ENCODE peak calls at places on chromosomes 16 and 17, in six cellular contexts. One of them, this sample, is unnamed.

GRCh38 chr17:489758-490329 is 137.2 kb upstream of the RPH3AL start:
- DNase-seq in tibial artery: no peak
- DNase-seq in uterus: no peak
- DNase-seq in endothelial cell of umbilical vein: peak; percentile 35
- DNase-seq in ovary: peak; percentile 60
- DNase-seq in fibroblast of lung: peak; percentile 55
- DNase-seq in this sample: peak; percentile 74

GRCh38 chr16:75228143-75228976 is 9.6 kb downstream of the CTRB1 start:
- DNase-seq in endothelial cell of umbilical vein: no peak
- DNase-seq in ovary: no peak
- DNase-seq in uterus: no peak
- DNase-seq in tibial artery: no peak
- DNase-seq in fibroblast of lung: no peak
- DNase-seq in this sample: no peak

GRCh38 chr16:23874613-23875294 is 39.0 kb downstream of the PRKCB start:
- DNase-seq in ovary: no peak
- DNase-seq in tibial artery: no peak
- DNase-seq in uterus: no peak
- DNase-seq in endothelial cell of umbilical vein: no peak
- DNase-seq in fibroblast of lung: peak; percentile 3
- DNase-seq in this sample: no peak

GRCh38 chr17:29369831-29370735 is 20.1 kb upstream of the TAOK1 start:
- DNase-seq in endothelial cell of umbilical vein: peak; percentile 91
- DNase-seq in tibial artery: peak; percentile 76
- DNase-seq in ovary: peak; percentile 36
- DNase-seq in uterus: peak; percentile 46
- DNase-seq in fibroblast of lung: peak; percentile 78
- DNase-seq in this sample: peak; percentile 29

GRCh38 chr17:6413073-6413472 is 21.8 kb downstream of the AIPL1 start:
- DNase-seq in tibial artery: no peak
- DNase-seq in ovary: no peak
- DNase-seq in endothelial cell of umbilical vein: peak; percentile 67
- DNase-seq in fibroblast of lung: peak; percentile 42
- DNase-seq in uterus: no peak
- DNase-seq in this sample: no peak

GRCh38 chr17:4786111-4786491 is at the start of gene VMO1:
- DNase-seq in endothelial cell of umbilical vein: no peak
- DNase-seq in ovary: no peak
- DNase-seq in uterus: peak; percentile 37
- DNase-seq in tibial artery: no peak
- DNase-seq in fibroblast of lung: no peak
- DNase-seq in this sample: no peak

GRCh38 chr16:82384017-82384416 is 214.0 kb upstream of the MPHOSPH6 start:
- DNase-seq in tibial artery: no peak
- DNase-seq in uterus: no peak
- DNase-seq in fibroblast of lung: no peak
- DNase-seq in ovary: no peak
- DNase-seq in endothelial cell of umbilical vein: no peak
- DNase-seq in this sample: peak; percentile 24

GRCh38 chr16:55901756-55902155 is 26.6 kb upstream of the CES5A start:
- DNase-seq in endothelial cell of umbilical vein: no peak
- DNase-seq in uterus: no peak
- DNase-seq in tibial artery: no peak
- DNase-seq in fibroblast of lung: no peak
- DNase-seq in ovary: no peak
- DNase-seq in this sample: no peak

GRCh38 chr17:10316986-10317834 is 55.6 kb downstream of the MYH13 start:
- DNase-seq in tibial artery: no peak
- DNase-seq in fibroblast of lung: no peak
- DNase-seq in uterus: peak; percentile 71
- DNase-seq in ovary: peak; percentile 37
- DNase-seq in endothelial cell of umbilical vein: no peak
- DNase-seq in this sample: peak; percentile 21

GRCh38 chr17:57077000-57077399 is 8.0 kb upstream of the AKAP1 start:
- DNase-seq in ovary: no peak
- DNase-seq in fibroblast of lung: no peak
- DNase-seq in uterus: no peak
- DNase-seq in tibial artery: no peak
- DNase-seq in endothelial cell of umbilical vein: no peak
- DNase-seq in this sample: no peak

GRCh38 chr17:7248811-7249210 is 2.7 kb downstream of the CTDNEP1 start:
- DNase-seq in endothelial cell of umbilical vein: no peak
- DNase-seq in tibial artery: no peak
- DNase-seq in fibroblast of lung: no peak
- DNase-seq in ovary: no peak
- DNase-seq in uterus: no peak
- DNase-seq in this sample: no peak

GRCh38 chr17:72345536-72345935 is 224.7 kb downstream of the SOX9 start:
- DNase-seq in uterus: no peak
- DNase-seq in endothelial cell of umbilical vein: no peak
- DNase-seq in fibroblast of lung: no peak
- DNase-seq in ovary: no peak
- DNase-seq in tibial artery: no peak
- DNase-seq in this sample: no peak
- TF ChIP-seq CTCF in uterus: no peak
- TF ChIP-seq CTCF in endothelial cell of umbilical vein: no peak
- TF ChIP-seq CTCF in fibroblast of lung: no peak
- TF ChIP-seq CTCF in ovary: no peak
- TF ChIP-seq CTCF in tibial artery: no peak
- TF ChIP-seq CTCF in this sample: no peak

GRCh38 chr16:70508752-70509151 is 14.6 kb downstream of the COG4 start:
- DNase-seq in uterus: no peak
- DNase-seq in tibial artery: no peak
- DNase-seq in endothelial cell of umbilical vein: peak; percentile 78
- DNase-seq in fibroblast of lung: no peak
- DNase-seq in ovary: no peak
- DNase-seq in this sample: no peak
- H3K36me3 ChIP-seq in uterus: no peaks in the 10 kb centered on the region
- H3K36me3 ChIP-seq in tibial artery: peaks cover 80% of the 10 kb centered on the region
- H3K36me3 ChIP-seq in endothelial cell of umbilical vein: peaks cover 23% of the 10 kb centered on the region
- H3K36me3 ChIP-seq in fibroblast of lung: peaks cover 6% of the 10 kb centered on the region
- H3K36me3 ChIP-seq in ovary: no peaks in the 10 kb centered on the region
- H3K36me3 ChIP-seq in this sample: peaks cover 9% of the 10 kb centered on the region

GRCh38 chr16:73743665-73744496 is 552.7 kb upstream of the PSMD7 start:
- DNase-seq in endothelial cell of umbilical vein: no peak
- DNase-seq in tibial artery: no peak
- DNase-seq in uterus: no peak
- DNase-seq in ovary: no peak
- DNase-seq in fibroblast of lung: no peak
- DNase-seq in this sample: no peak
- TF ChIP-seq CTCF in endothelial cell of umbilical vein: no peak
- TF ChIP-seq CTCF in tibial artery: no peak
- TF ChIP-seq CTCF in uterus: no peak
- TF ChIP-seq CTCF in ovary: no peak
- TF ChIP-seq CTCF in fibroblast of lung: no peak
- TF ChIP-seq CTCF in this sample: no peak

DNA sequence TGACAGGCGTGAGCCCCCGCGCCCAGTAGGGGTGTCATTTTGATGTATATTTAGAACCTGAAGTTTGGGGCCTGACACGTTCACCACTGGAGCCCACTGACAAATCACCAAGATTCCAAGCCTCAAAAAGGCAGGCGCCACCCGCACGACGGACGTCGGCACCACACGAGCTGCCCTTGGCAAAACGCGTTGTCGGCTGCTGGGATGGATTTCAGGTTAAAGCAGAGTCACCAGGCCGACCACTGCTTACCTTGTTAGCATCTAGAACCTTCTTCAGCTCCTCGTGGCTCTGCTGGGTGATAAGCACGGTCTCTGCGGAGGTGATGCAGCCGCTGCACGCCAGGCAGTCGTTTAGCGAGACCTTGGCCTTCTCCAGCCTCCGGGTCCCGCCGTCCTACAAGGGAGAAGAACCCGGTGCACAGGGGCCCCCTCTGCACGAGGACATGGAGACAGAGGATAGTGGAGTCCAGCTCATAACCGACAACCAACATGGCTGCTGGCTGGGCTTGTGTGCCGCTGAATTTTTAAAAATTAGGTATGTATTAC is 3.8 kb downstream of the CIAO3 start:
- DNase-seq in fibroblast of lung: no peak
- DNase-seq in ovary: no peak
- DNase-seq in uterus: no peak
- DNase-seq in endothelial cell of umbilical vein: no peak
- DNase-seq in tibial artery: no peak
- DNase-seq in this sample: peak; percentile 20
- H3K36me3 ChIP-seq in fibroblast of lung: peaks cover 22% of the 10 kb centered on the region
- H3K36me3 ChIP-seq in ovary: no peaks in the 10 kb centered on the region
- H3K36me3 ChIP-seq in uterus: no peaks in the 10 kb centered on the region
- H3K36me3 ChIP-seq in endothelial cell of umbilical vein: peaks cover 6% of the 10 kb centered on the region
- H3K36me3 ChIP-seq in tibial artery: peaks cover 71% of the 10 kb centered on the region
- H3K36me3 ChIP-seq in this sample: peaks cover 19% of the 10 kb centered on the region

GRCh38 chr16:84704253-84704652 is 4.5 kb downstream of the USP10 start:
- DNase-seq in tibial artery: no peak
- DNase-seq in fibroblast of lung: no peak
- DNase-seq in endothelial cell of umbilical vein: no peak
- DNase-seq in uterus: no peak
- DNase-seq in ovary: no peak
- DNase-seq in this sample: no peak

GRCh38 chr16:84703671-84704070 is 3.9 kb downstream of the USP10 start:
- DNase-seq in uterus: no peak
- DNase-seq in endothelial cell of umbilical vein: no peak
- DNase-seq in ovary: no peak
- DNase-seq in tibial artery: no peak
- DNase-seq in fibroblast of lung: peak; percentile 71
- DNase-seq in this sample: no peak

GRCh38 chr16:84699147-84699711 is 571 bp upstream of the USP10 start:
- DNase-seq in endothelial cell of umbilical vein: peak; percentile 24
- DNase-seq in ovary: no peak
- DNase-seq in uterus: no peak
- DNase-seq in tibial artery: no peak
- DNase-seq in fibroblast of lung: no peak
- DNase-seq in this sample: no peak

GRCh38 chr16:84700518-84701277 is 898 bp downstream of the USP10 start:
- DNase-seq in ovary: no peak
- DNase-seq in fibroblast of lung: peak; percentile 24
- DNase-seq in endothelial cell of umbilical vein: peak; percentile 46
- DNase-seq in tibial artery: no peak
- DNase-seq in uterus: no peak
- DNase-seq in this sample: peak; percentile 19

DNA sequence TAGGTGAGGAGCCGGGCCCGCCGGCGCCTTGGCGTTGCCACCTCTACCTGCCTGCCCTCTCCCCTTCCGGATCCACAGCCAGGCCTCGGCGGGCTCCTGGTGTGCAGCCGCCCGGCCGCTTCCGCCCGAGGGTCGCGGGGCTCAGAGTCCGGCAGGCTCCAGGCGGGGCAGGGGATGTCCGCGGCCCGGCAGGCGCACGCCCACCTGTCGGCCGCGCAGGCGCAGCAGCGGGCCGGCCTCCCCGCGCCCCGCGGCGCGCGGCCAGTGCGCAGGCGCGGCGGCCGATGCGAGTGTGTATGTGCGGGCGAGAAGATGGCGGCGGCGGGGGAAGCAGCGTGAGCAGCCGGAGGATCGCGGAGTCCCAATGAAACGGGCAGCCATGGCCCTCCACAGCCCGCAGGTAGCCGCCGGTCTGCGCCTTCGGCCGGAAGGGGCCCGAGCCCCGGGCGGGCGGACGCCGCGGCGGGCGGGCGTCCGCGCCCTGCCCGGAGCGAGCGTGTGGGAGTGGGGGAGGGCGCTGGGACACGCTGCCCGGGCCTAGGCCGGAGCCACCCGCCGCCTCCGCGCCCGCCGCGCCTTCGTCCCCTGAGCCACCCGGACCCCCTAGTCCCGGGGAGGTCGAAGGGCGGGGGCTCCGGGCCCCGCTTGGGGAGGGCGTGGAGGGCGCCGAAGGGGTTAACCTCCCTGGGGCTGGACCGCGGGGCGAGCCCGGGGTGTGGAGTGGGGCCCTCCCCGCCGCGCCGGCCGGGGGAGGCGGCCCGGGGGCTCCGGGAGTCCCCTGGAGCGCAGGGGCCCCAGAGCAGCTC is at the start of gene USP10:
- DNase-seq in uterus: peak; percentile 69
- DNase-seq in endothelial cell of umbilical vein: peak; percentile 77
- DNase-seq in tibial artery: peak; percentile 83
- DNase-seq in fibroblast of lung: peak; percentile 59
- DNase-seq in ovary: peak; percentile 86
- DNase-seq in this sample: peak; percentile 91
- TF ChIP-seq CTCF in uterus: peak; percentile 26
- TF ChIP-seq CTCF in endothelial cell of umbilical vein: no peak
- TF ChIP-seq CTCF in tibial artery: no peak
- TF ChIP-seq CTCF in fibroblast of lung: no peak
- TF ChIP-seq CTCF in ovary: no peak
- TF ChIP-seq CTCF in this sample: no peak

DNA sequence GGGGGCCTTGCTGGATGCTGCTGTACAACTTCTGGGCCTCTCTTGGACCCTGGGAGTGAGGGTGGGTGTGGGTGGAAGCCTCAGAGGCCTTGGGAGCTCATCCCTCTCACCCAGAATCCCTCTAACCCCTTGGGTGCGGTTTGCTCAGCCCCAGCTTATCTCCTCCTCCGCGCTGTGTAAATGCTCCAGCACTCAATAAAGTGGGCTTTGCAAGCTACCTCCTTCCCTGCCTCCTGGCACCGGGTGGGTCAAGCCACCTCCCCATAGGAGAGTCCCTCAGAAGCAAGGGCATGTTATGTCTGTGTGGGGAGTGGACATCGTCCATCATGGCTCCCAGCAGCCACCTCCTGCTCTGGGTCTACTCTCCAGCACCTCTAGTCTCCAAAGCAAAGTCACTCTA is 28.4 kb downstream of the CDIP1 start:
- DNase-seq in endothelial cell of umbilical vein: no peak
- DNase-seq in tibial artery: no peak
- DNase-seq in fibroblast of lung: no peak
- DNase-seq in uterus: no peak
- DNase-seq in ovary: no peak
- DNase-seq in this sample: no peak
- H3K36me3 ChIP-seq in endothelial cell of umbilical vein: peaks cover 15% of the 10 kb centered on the region
- H3K36me3 ChIP-seq in tibial artery: peaks cover 85% of the 10 kb centered on the region
- H3K36me3 ChIP-seq in fibroblast of lung: peaks cover 26% of the 10 kb centered on the region
- H3K36me3 ChIP-seq in uterus: no peaks in the 10 kb centered on the region
- H3K36me3 ChIP-seq in ovary: no peaks in the 10 kb centered on the region
- H3K36me3 ChIP-seq in this sample: peaks cover 42% of the 10 kb centered on the region

DNA sequence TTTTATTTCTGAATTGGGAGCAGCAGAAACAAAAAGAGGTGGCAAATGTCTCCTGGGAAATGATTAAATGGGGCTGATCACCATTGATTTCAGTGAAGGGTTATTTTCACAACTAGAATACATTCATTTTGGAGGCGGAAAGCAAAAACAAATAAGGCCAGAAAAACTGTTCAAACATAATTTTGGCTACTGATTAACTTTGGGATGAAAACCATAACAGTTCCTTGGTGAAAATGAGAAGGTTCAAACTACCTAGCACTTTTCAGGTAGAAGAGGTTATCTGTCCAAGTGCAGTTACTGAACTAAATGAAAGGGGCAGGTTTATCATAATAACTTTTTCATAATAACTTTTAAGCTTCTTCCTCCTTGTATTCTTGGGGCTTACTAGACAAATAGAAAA is 718.5 kb downstream of the CDH11 start:
- DNase-seq in endothelial cell of umbilical vein: no peak
- DNase-seq in tibial artery: no peak
- DNase-seq in uterus: no peak
- DNase-seq in ovary: no peak
- DNase-seq in fibroblast of lung: no peak
- DNase-seq in this sample: no peak
- TF ChIP-seq CTCF in endothelial cell of umbilical vein: no peak
- TF ChIP-seq CTCF in tibial artery: no peak
- TF ChIP-seq CTCF in uterus: no peak
- TF ChIP-seq CTCF in ovary: no peak
- TF ChIP-seq CTCF in fibroblast of lung: no peak
- TF ChIP-seq CTCF in this sample: no peak

This sample was measured in GM06990.